ENCODE peak calls at places on chromosome 11, in five cellular contexts. One of them, this sample, is unnamed. For H3K27me3, the result is how much of the 10 kb centered on the place peaks cover.

GRCh38 chr11:79697905-79698304 is 257.1 kb upstream of the TENM4 start:
- DNase-seq in cardiac muscle cell: no peak
- DNase-seq in suprapubic skin: no peak
- DNase-seq in PC-9: no peak
- DNase-seq in AG04450: no peak
- DNase-seq in this sample: no peak

GRCh38 chr11:8906629-8907028 is 4.4 kb upstream of the AKIP1 start:
- DNase-seq in cardiac muscle cell: no peak
- DNase-seq in suprapubic skin: no peak
- DNase-seq in PC-9: no peak
- DNase-seq in AG04450: no peak
- DNase-seq in this sample: no peak

GRCh38 chr11:8732748-8733241 is 50.2 kb downstream of the RPL27A start:
- DNase-seq in cardiac muscle cell: no peak
- DNase-seq in suprapubic skin: no peak
- DNase-seq in PC-9: no peak
- DNase-seq in AG04450: no peak
- DNase-seq in this sample: no peak

GRCh38 chr11:48018561-48019229 is 38.3 kb downstream of the PTPRJ start:
- DNase-seq in cardiac muscle cell: peak
- DNase-seq in suprapubic skin: no peak
- DNase-seq in PC-9: peak
- DNase-seq in AG04450: no peak
- DNase-seq in this sample: no peak

GRCh38 chr11:55942785-55943392 is 6.7 kb upstream of the OR5I1 start:
- DNase-seq in cardiac muscle cell: peak
- DNase-seq in suprapubic skin: no peak
- DNase-seq in PC-9: no peak
- DNase-seq in AG04450: no peak
- DNase-seq in this sample: no peak

GRCh38 chr11:20226936-20227335 is 66.7 kb upstream of the DBX1 start:
- DNase-seq in cardiac muscle cell: no peak
- DNase-seq in suprapubic skin: no peak
- DNase-seq in PC-9: no peak
- DNase-seq in AG04450: no peak
- DNase-seq in this sample: no peak

GRCh38 chr11:76201056-76201455 is 5.2 kb downstream of the WNT11 start:
- DNase-seq in cardiac muscle cell: no peak
- DNase-seq in suprapubic skin: no peak
- DNase-seq in PC-9: no peak
- DNase-seq in AG04450: no peak
- DNase-seq in this sample: no peak

GRCh38 chr11:45341379-45341778 is 55.2 kb upstream of the SYT13 start:
- DNase-seq in cardiac muscle cell: no peak
- DNase-seq in suprapubic skin: no peak
- DNase-seq in PC-9: no peak
- DNase-seq in AG04450: no peak
- DNase-seq in this sample: no peak

GRCh38 chr11:113192121-113192925 is 122.1 kb upstream of the TTC12 start:
- DNase-seq in cardiac muscle cell: no peak
- DNase-seq in suprapubic skin: no peak
- DNase-seq in PC-9: no peak
- DNase-seq in AG04450: no peak
- DNase-seq in this sample: no peak

GRCh38 chr11:30348035-30348434 is 25.1 kb downstream of the ARL14EP start:
- DNase-seq in cardiac muscle cell: no peak
- DNase-seq in suprapubic skin: no peak
- DNase-seq in PC-9: no peak
- DNase-seq in AG04450: no peak
- DNase-seq in this sample: no peak

GRCh38 chr11:15975742-15976141 is 380.6 kb downstream of the SOX6 start:
- DNase-seq in cardiac muscle cell: no peak
- DNase-seq in suprapubic skin: no peak
- DNase-seq in PC-9: no peak
- DNase-seq in AG04450: no peak
- DNase-seq in this sample: no peak

GRCh38 chr11:65355013-65355775 is 643 bp downstream of the TIGD3 start:
- DNase-seq in cardiac muscle cell: peak
- DNase-seq in suprapubic skin: peak
- DNase-seq in PC-9: peak
- DNase-seq in AG04450: no peak
- DNase-seq in this sample: no peak
- H3K27ac ChIP-seq in cardiac muscle cell: no peak
- H3K27ac ChIP-seq in suprapubic skin: no peak
- H3K27ac ChIP-seq in PC-9: no peak
- H3K27ac ChIP-seq in AG04450: no peak
- H3K27ac ChIP-seq in this sample: no peak

GRCh38 chr11:33478111-33478573 is 221.0 kb downstream of the HIPK3 start:
- DNase-seq in cardiac muscle cell: peak
- DNase-seq in suprapubic skin: no peak
- DNase-seq in PC-9: no peak
- DNase-seq in AG04450: no peak
- DNase-seq in this sample: no peak
- H3K27me3 ChIP-seq in cardiac muscle cell: under half
- H3K27me3 ChIP-seq in suprapubic skin: under half
- H3K27me3 ChIP-seq in PC-9: under half
- H3K27me3 ChIP-seq in AG04450: under half
- H3K27me3 ChIP-seq in this sample: under half

GRCh38 chr11:68471360-68472340 is 11.1 kb downstream of the PPP6R3 start:
- DNase-seq in cardiac muscle cell: no peak
- DNase-seq in suprapubic skin: no peak
- DNase-seq in PC-9: no peak
- DNase-seq in AG04450: no peak
- DNase-seq in this sample: no peak
- H3K27ac ChIP-seq in cardiac muscle cell: no peak
- H3K27ac ChIP-seq in suprapubic skin: no peak
- H3K27ac ChIP-seq in PC-9: no peak
- H3K27ac ChIP-seq in AG04450: no peak
- H3K27ac ChIP-seq in this sample: no peak

DNA sequence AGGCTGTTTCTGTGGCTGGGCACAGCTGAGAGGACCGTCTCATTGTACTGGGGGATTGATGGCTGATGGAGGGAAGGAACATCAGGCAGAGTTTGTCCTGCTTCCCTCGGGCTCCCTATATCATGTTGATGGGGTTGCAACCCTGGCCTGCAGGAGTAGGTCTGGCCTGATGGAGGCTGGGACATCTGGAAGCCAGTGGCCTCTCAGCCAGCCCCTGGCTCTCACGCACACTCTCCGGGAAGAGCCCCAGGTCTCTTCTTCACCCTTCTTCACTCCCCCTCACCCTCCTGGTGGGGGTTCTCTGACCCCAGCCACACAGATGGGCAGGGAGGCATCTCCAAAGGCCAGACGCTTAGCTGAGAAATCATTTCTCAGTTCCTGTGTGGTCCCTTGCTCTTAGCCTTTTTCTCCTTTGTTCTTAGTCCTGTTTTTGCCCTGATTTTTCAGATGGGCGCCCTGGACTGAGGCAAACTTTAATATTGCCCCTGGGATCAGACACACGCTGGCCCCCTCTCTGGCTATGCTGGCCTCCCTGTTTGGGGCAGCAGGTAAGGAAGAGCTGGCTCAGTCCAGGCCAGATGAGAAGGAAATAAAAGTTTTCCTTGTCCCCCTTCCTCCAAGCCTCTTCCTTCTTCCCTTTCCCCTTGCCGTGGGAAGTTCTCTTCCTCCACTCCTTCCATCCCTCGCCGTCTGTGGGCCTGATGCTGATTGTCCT is 13.9 kb upstream of the ANO1 start:
- DNase-seq in cardiac muscle cell: no peak
- DNase-seq in suprapubic skin: no peak
- DNase-seq in PC-9: no peak
- DNase-seq in AG04450: no peak
- DNase-seq in this sample: no peak
- H3K27me3 ChIP-seq in cardiac muscle cell: under half
- H3K27me3 ChIP-seq in suprapubic skin: under half
- H3K27me3 ChIP-seq in PC-9: under half
- H3K27me3 ChIP-seq in AG04450: under half
- H3K27me3 ChIP-seq in this sample: under half